ENCODE peak calls at places on chromosomes 11 and 22, in seven cellular contexts. L is HCT116, C is upper lobe of left lung, J is suprapubic skin, M is spleen, X is sigmoid colon, G is GM23338. U is an unnamed sample.

GRCh38 chr11:16739326-16739875 is 954 bp downstream of the C11orf58 start:
- DNase-seq in L (no peak), X (no peak), J (no peak), M (no peak), G (peak), C (no peak), U (no peak)

GRCh38 chr11:87423161-87423560 is 385.4 kb downstream of the TMEM135 start:
- DNase-seq in L (no peak), J (no peak), X (no peak), G (no peak), M (no peak), C (no peak), U (no peak)

GRCh38 chr11:116059909-116060308 is 555.7 kb upstream of the CADM1 start:
- DNase-seq in J (no peak), L (no peak), C (no peak), X (no peak), M (no peak), G (peak), U (no peak)

GRCh38 chr11:62540804-62541671 is 5.6 kb downstream of the AHNAK start:
- DNase-seq in C (no peak), X (peak), J (no peak), G (no peak), L (no peak), M (peak), U (no peak)

GRCh38 chr22:32325416-32325801 is 32.3 kb upstream of the RFPL3 start:
- DNase-seq in G (peak), L (no peak), M (peak), X (no peak), C (no peak), J (no peak), U (peak)

GRCh38 chr11:44456544-44457270 is 108.8 kb upstream of the CD82 start:
- DNase-seq in J (no peak), G (peak), M (no peak), L (peak), C (no peak), X (no peak), U (no peak)

GRCh38 chr11:117816846-117817212 is 7.7 kb downstream of the FXYD2 start:
- DNase-seq in C (no peak), M (no peak), L (no peak), X (no peak), J (no peak), G (no peak), U (no peak)

GRCh38 chr11:131624526-131624925 is 254.1 kb downstream of the NTM start:
- DNase-seq in G (no peak), L (no peak), J (no peak), C (no peak), M (no peak), X (no peak), U (no peak)

GRCh38 chr22:26414347-26414746 is 14.7 kb upstream of the ASPHD2 start:
- DNase-seq in M (no peak), C (no peak), L (no peak), G (no peak), J (no peak), X (no peak), U (no peak)

GRCh38 chr11:94511932-94512781 is at the start of gene C11orf97:
- DNase-seq in L (no peak), C (peak), J (no peak), M (peak), X (peak), G (peak), U (no peak)

GRCh38 chr11:2800655-2801531 is 84.7 kb downstream of the CDKN1C start:
- DNase-seq in M (peak), C (peak), G (no peak), J (peak), L (no peak), X (peak), U (peak)

GRCh38 chr11:35192347-35192746 is 53.4 kb downstream of the CD44 start:
- DNase-seq in X (peak), L (no peak), M (peak), C (peak), J (no peak), G (no peak), U (no peak)

GRCh38 chr11:6568191-6568918 is 35.1 kb downstream of the RRP8 start:
- DNase-seq in C (no peak), L (no peak), J (no peak), X (peak), M (no peak), G (peak), U (no peak)

GRCh38 chr22:24376002-24376401 is 51.4 kb upstream of the ADORA2A start:
- DNase-seq in L (no peak), M (no peak), X (no peak), J (no peak), G (no peak), C (no peak), U (no peak)

GRCh38 chr22:22812031-22812905 is 75.3 kb upstream of the IGLL5 start:
- DNase-seq in M (peak), L (no peak), G (no peak), X (no peak), J (no peak), C (no peak), U (no peak)

GRCh38 chr11:76701701-76702100 is 31.2 kb upstream of the LRRC32 start:
- DNase-seq in X (no peak), L (no peak), C (no peak), M (peak), J (no peak), G (no peak), U (no peak)

GRCh38 chr11:12377106-12377823 is at the start of gene PARVA:
- DNase-seq in C (peak), M (no peak), J (peak), L (peak), X (peak), G (peak), U (peak)

GRCh38 chr22:35524966-35525686 is 15.5 kb upstream of the RASD2 start:
- DNase-seq in C (no peak), G (no peak), J (no peak), X (peak), M (no peak), L (no peak), U (no peak)

GRCh38 chr11:85653048-85653447 is 5.3 kb downstream of the TMEM126A start:
- DNase-seq in J (no peak), M (no peak), C (no peak), L (no peak), X (no peak), G (no peak), U (no peak)

GRCh38 chr11:77046060-77046501 is 11.9 kb downstream of the B3GNT6 start:
- DNase-seq in L (peak), C (peak), M (no peak), G (peak), X (peak), J (no peak), U (no peak)

GRCh38 chr11:73478737-73479347 is 102.6 kb downstream of the RELT start:
- DNase-seq in C (peak), M (no peak), X (no peak), L (peak), J (no peak), G (peak), U (no peak)

GRCh38 chr22:19942886-19943664 is 1.5 kb upstream of the TXNRD2 start:
- DNase-seq in L (no peak), X (peak), M (no peak), G (no peak), J (no peak), C (peak), U (no peak)

GRCh38 chr22:30920407-30920806 is 48.2 kb downstream of the MORC2 start:
- DNase-seq in M (peak), C (peak), L (peak), G (peak), J (peak), X (peak), U (peak)

GRCh38 chr11:3090096-3090901 is 33.1 kb upstream of the CARS1 start:
- DNase-seq in G (no peak), L (no peak), M (no peak), X (peak), J (peak), C (no peak), U (peak)

GRCh38 chr11:47980907-47981621 is 705 bp downstream of the PTPRJ start:
- DNase-seq in C (peak), L (no peak), G (peak), J (no peak), M (peak), X (peak), U (no peak)

GRCh38 chr22:19868773-19869471 is 14.2 kb upstream of the GNB1L start:
- DNase-seq in G (no peak), X (peak), J (peak), C (peak), M (peak), L (no peak), U (no peak)

GRCh38 chr11:70637186-70637800 is 239.0 kb downstream of the CTTN start:
- DNase-seq in J (no peak), C (no peak), G (no peak), M (no peak), X (no peak), L (no peak), U (no peak)

GRCh38 chr11:120125005-120125404 is 12.9 kb downstream of the TRIM29 start:
- DNase-seq in X (no peak), G (no peak), L (peak), J (peak), M (no peak), C (no peak), U (peak)

GRCh38 chr11:60763692-60764369 is 7.2 kb downstream of the MS4A15 start:
- DNase-seq in X (no peak), L (no peak), J (peak), M (peak), C (peak), G (no peak), U (no peak)

GRCh38 chr11:130582994-130583393 is 134.5 kb downstream of the ADAMTS15 start:
- DNase-seq in C (no peak), G (no peak), X (no peak), J (no peak), L (no peak), M (no peak), U (no peak)

GRCh38 chr11:48172818-48173609 is 43.6 kb upstream of the OR4B1 start:
- DNase-seq in G (peak), L (peak), C (peak), X (no peak), J (no peak), M (peak), U (peak)

GRCh38 chr11:112364962-112365481 is 104.4 kb upstream of the PLET1 start:
- DNase-seq in G (no peak), J (no peak), C (no peak), L (no peak), M (no peak), X (peak), U (no peak)

DNA sequence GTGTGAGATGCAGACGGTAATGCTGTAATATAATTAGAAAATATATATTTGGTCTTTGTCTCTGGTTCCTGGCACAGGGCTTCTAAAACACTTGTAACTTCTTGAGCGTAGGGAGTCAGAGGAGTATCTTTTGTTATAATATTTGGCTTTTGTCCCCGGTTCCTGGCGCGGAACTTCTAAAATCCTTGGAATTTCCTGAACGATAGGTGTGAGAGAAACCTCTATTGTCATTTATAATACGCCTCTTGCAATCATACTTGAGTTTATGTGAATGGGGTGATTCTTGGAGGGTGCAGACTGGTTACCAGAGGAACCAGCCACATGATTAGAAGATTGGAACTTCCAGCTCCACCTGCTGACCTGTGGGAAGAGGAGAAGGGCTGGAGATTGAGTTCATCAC is 54.1 kb upstream of the ZBED5 start:
- DNase-seq in J (no peak), M (no peak), X (no peak), C (no peak), L (no peak), G (peak), U (no peak)
- H3K4me3 ChIP-seq in J (no peak), M (no peak), X (no peak), C (no peak), L (no peak), G (no peak), U (no peak)

GRCh38 chr22:39534591-39535301 is 2.2 kb upstream of the RPS19BP1 start:
- DNase-seq in C (peak), L (no peak), X (peak), G (peak), M (peak), J (peak), U (peak)
- H3K27ac ChIP-seq in C (no peak), L (peak), X (peak), G (peak), M (no peak), J (no peak), U (peak)

GRCh38 chr11:99268895-99269294 is 248.1 kb downstream of the CNTN5 start:
- DNase-seq in M (no peak), G (no peak), X (no peak), C (no peak), J (no peak), L (no peak), U (no peak)
- TF ChIP-seq POLR2AphosphoS5 in M (no peak), G (no peak), X (no peak), C (no peak), J (no peak), L (no peak), U (no peak)

GRCh38 chr11:57599381-57599780 is 1.9 kb downstream of the SERPING1 start:
- DNase-seq in G (no peak), X (no peak), M (no peak), J (no peak), C (no peak), L (no peak), U (no peak)

GRCh38 chr11:57597461-57597892 is at the start of gene SERPING1:
- DNase-seq in X (peak), C (peak), L (no peak), G (peak), J (peak), M (peak), U (peak)

GRCh38 chr11:57596266-57596885 is 1.1 kb upstream of the SERPING1 start:
- DNase-seq in J (no peak), X (no peak), C (no peak), L (no peak), G (no peak), M (peak), U (no peak)

GRCh38 chr11:57597971-57598830 is 716 bp downstream of the SERPING1 start:
- DNase-seq in G (peak), X (peak), L (no peak), M (peak), C (peak), J (peak), U (peak)

DNA sequence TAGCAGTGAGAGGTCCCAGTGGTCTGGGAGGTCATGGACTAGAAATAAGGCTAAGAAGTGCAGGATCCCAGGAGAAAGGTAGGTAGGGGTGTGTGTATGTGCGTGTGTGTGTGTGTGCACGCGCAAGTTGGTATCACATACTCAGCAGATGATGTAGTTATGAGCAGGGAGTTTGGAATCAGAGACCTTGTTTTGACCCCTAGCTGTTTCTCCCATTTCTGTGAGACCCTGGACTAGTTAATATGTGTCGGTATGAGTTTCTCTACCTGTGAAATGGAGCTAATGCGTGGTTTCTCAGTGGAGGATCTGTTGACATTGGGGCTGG is 1.3 kb downstream of the SERPING1 start:
- DNase-seq in L (no peak), G (no peak), J (no peak), X (no peak), C (no peak), M (no peak), U (no peak)
- H3K4me3 ChIP-seq in L (no peak), G (peak), J (peak), X (peak), C (peak), M (peak), U (peak)

DNA sequence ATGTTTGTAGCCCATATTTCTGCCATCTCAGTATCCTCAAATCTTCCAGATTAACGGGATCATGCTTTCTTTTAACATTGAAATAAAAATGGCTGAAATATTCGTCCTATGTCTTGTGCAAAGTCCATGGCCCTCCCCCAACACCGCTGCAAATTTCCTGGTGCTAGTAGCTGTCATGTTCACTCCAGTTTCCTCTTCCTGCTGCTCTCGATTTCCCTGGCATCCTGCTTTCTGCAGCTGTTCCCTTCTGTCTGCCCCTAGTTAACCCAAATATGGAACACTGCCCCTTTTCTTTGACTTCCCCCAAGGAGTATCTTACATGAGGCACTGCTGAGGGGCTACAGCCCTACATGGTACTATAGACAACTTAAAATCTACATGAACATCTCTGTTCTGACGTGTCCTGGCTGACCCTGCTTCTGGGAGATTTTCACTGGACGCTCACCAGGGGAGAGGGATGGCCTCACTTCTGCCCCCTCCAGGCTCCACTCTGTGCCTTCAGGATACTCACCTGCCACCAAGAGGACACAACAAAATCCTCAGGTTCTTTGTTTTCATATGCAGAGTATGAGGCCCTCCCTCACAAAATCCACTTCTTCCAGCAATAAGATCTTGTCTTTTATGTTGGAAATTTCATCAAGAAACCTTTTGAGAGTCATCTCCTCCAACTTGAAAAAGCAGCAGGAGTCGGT is 29.4 kb upstream of the SCUBE2 start:
- DNase-seq in X (no peak), M (no peak), G (peak), C (no peak), J (no peak), L (peak), U (no peak)
- H3K27ac ChIP-seq in X (no peak), M (no peak), G (peak), C (no peak), J (no peak), L (no peak), U (no peak)

GRCh38 chr22:46096051-46096450 is 54.3 kb upstream of the PPARA start:
- DNase-seq in M (no peak), C (no peak), J (no peak), G (no peak), L (no peak), X (no peak), U (no peak)
- TF ChIP-seq POLR2AphosphoS5 in M (peak), C (no peak), J (no peak), G (no peak), L (no peak), X (no peak), U (no peak)

U was measured in breast epithelium.